ENCODE peak calls at places on chromosomes 2 and 18, in four cellular contexts. R is GM12878, O is fibroblast of mammary gland, T is epithelial cell of esophagus. P is an unnamed sample.

GRCh38 chr2:145654746-145655145 is 1134.8 kb upstream of the ZEB2 start:
- DNase-seq in R (no peak), O (peak), T (no peak), P (no peak)

GRCh38 chr2:43269074-43269572 is 42.7 kb upstream of the ZFP36L2 start:
- DNase-seq in R (no peak), O (peak), T (peak), P (no peak)

GRCh38 chr18:75546964-75547363 is 119.5 kb upstream of the SMIM21 start:
- DNase-seq in R (no peak), O (no peak), T (no peak), P (no peak)

GRCh38 chr2:203951366-203951902 is 14.9 kb downstream of the ICOS start:
- DNase-seq in R (peak), O (no peak), T (no peak), P (no peak)

GRCh38 chr2:221767106-221767878 is 195.2 kb upstream of the EPHA4 start:
- DNase-seq in R (no peak), O (peak), T (no peak), P (no peak)

GRCh38 chr2:101012706-101013181 is 10.7 kb downstream of the RPL31 start:
- DNase-seq in R (no peak), O (peak), T (peak), P (no peak)

GRCh38 chr18:42719221-42719620 is 396.3 kb downstream of the RIT2 start:
- DNase-seq in R (no peak), O (no peak), T (peak), P (no peak)

GRCh38 chr2:13558368-13558767 is 841.6 kb downstream of the TRIB2 start:
- DNase-seq in R (no peak), O (peak), T (peak), P (no peak)

GRCh38 chr2:46296216-46296839 is 879 bp upstream of the EPAS1 start:
- DNase-seq in R (no peak), O (no peak), T (peak), P (no peak)

GRCh38 chr18:3069671-3070433 is 56.9 kb upstream of the LPIN2 start:
- DNase-seq in R (no peak), O (no peak), T (no peak), P (no peak)

GRCh38 chr2:43406643-43407042 is 180.2 kb upstream of the ZFP36L2 start:
- DNase-seq in R (no peak), O (no peak), T (no peak), P (no peak)

GRCh38 chr2:104755026-104755856 is 98.7 kb upstream of the POU3F3 start:
- DNase-seq in R (no peak), O (no peak), T (no peak), P (peak)

GRCh38 chr18:69648486-69648885 is 247.8 kb downstream of the DOK6 start:
- DNase-seq in R (no peak), O (no peak), T (no peak), P (no peak)

GRCh38 chr2:85925216-85925671 is 36.5 kb upstream of the ST3GAL5 start:
- DNase-seq in R (no peak), O (no peak), T (no peak), P (no peak)

GRCh38 chr2:126658910-126659613 is 3.1 kb downstream of the GYPC start:
- DNase-seq in R (peak), O (peak), T (no peak), P (no peak)

GRCh38 chr2:171260471-171261424 is 100.1 kb upstream of the TLK1 start:
- DNase-seq in R (peak), O (no peak), T (no peak), P (no peak)

GRCh38 chr2:11398710-11399109 is 54.3 kb upstream of the ROCK2 start:
- DNase-seq in R (no peak), O (no peak), T (no peak), P (no peak)

GRCh38 chr2:27261926-27262298 is 935 bp downstream of the SLC30A3 start:
- DNase-seq in R (no peak), O (no peak), T (no peak), P (no peak)

GRCh38 chr2:164782323-164782722 is 59.3 kb downstream of the COBLL1 start:
- DNase-seq in R (no peak), O (peak), T (peak), P (no peak)

GRCh38 chr2:126907671-126908070 is 9.0 kb downstream of the TEX51 start:
- DNase-seq in R (no peak), O (no peak), T (no peak), P (no peak)

GRCh38 chr2:234632527-234633391 is 135.9 kb upstream of the ARL4C start:
- DNase-seq in R (no peak), O (peak), T (no peak), P (no peak)

GRCh38 chr2:37085731-37086147 is 1.4 kb downstream of the GPATCH11 start:
- DNase-seq in R (no peak), O (peak), T (peak), P (no peak)

GRCh38 chr2:23426284-23426905 is 41.4 kb downstream of the KLHL29 start:
- DNase-seq in R (no peak), O (peak), T (no peak), P (no peak)

GRCh38 chr2:118530976-118531375 is 316.5 kb downstream of the EN1 start:
- DNase-seq in R (no peak), O (peak), T (peak), P (no peak)

GRCh38 chr2:1766851-1767771 is 22.8 kb upstream of the PXDN start:
- DNase-seq in R (no peak), O (no peak), T (no peak), P (no peak)

GRCh38 chr18:37179384-37179783 is 350.5 kb downstream of the KIAA1328 start:
- DNase-seq in R (no peak), O (no peak), T (no peak), P (no peak)

GRCh38 chr2:37711831-37712230 is 40.4 kb upstream of the CDC42EP3 start:
- DNase-seq in R (no peak), O (peak), T (peak), P (no peak)

GRCh38 chr2:54423213-54423612 is 32.9 kb upstream of the SPTBN1 start:
- DNase-seq in R (no peak), O (no peak), T (no peak), P (no peak)

GRCh38 chr2:235636471-235637005 is 142.7 kb downstream of the AGAP1 start:
- DNase-seq in R (no peak), O (peak), T (no peak), P (no peak)

GRCh38 chr18:997499-997898 is 92.8 kb downstream of the ADCYAP1 start:
- DNase-seq in R (no peak), O (no peak), T (no peak), P (no peak)
- H3K4me3 ChIP-seq in R (no peak), O (no peak), T (no peak), P (no peak)

DNA sequence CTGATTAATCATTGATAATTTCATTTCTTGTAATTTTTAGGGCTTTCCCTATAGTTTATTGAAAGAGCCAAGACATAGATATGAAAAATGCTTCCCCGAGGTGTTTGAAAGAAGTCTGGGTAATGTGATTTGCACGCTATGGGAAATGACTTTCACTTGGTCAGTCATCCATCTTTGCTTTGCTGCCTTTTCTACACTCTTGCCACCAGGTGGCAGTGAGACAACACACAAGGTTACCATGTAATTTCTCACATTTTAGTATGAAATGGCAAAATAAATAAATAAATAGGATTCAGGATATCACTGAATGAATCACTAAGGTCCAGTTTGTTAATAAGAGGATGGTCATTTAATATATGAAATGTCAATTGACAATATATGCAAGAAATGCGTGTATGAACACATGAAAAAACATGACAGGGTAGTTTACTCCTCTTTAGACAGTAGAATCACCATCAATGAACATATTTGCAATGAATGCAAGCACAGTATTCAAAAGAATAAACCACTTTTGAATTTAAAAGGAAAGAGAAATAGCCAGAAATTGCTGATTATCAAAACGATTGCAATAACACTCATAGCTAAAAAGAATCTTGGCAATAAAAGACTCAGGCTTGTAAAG is 52.2 kb upstream of the KCNH7 start:
- DNase-seq in R (peak), O (peak), T (peak), P (peak)
- TF ChIP-seq CTCF in R (peak), O (peak), T (peak), P (peak)

GRCh38 chr18:26483633-26484032 is 64.7 kb downstream of the KCTD1 start:
- DNase-seq in R (no peak), O (no peak), T (no peak), P (no peak)

GRCh38 chr18:26479686-26480079 is 68.7 kb downstream of the KCTD1 start:
- DNase-seq in R (no peak), O (peak), T (no peak), P (no peak)

GRCh38 chr18:26479065-26479685 is 69.2 kb downstream of the KCTD1 start:
- DNase-seq in R (no peak), O (no peak), T (no peak), P (no peak)

GRCh38 chr18:26482567-26482966 is 65.8 kb downstream of the KCTD1 start:
- DNase-seq in R (no peak), O (no peak), T (no peak), P (no peak)

GRCh38 chr18:26480897-26481795 is 67.2 kb downstream of the KCTD1 start:
- DNase-seq in R (no peak), O (peak), T (peak), P (no peak)
- H3K4me3 ChIP-seq in R (no peak), O (no peak), T (no peak), P (no peak)

DNA sequence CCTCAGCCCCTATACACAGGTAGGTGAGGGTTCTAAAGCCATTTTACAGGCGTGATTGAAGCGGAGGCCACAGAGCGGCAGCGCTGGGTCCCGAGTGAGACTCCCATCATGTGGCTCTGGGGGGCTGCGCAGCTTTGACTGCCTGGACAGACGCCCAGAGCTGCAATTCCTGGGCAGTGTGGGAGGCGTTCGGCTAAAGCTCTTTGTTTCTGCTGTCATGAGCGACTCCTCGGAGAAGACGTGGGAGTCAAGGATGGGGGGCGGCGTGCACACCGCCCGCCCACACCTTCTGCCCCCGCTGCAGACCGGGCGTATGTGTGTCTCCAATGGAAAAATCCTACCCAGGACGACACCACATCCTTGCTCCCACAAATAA is 867 bp upstream of the LBH start:
- DNase-seq in R (no peak), O (no peak), T (no peak), P (no peak)
- TF ChIP-seq CTCF in R (no peak), O (no peak), T (no peak), P (no peak)